ENCODE peak calls at places on chromosome 13, in six cellular contexts. One of them, this sample, is unnamed.

GRCh38 chr13:112567161-112567862 is 20.6 kb downstream of the TUBGCP3 start:
- DNase-seq in HS-5: no peak
- DNase-seq in AG04449: no peak
- DNase-seq in COLO829: no peak
- DNase-seq in iPS DF 6.9: no peak
- DNase-seq in sigmoid colon: no peak
- DNase-seq in this sample: no peak

GRCh38 chr13:110230661-110231347 is 76.2 kb downstream of the COL4A1 start:
- DNase-seq in AG04449: no peak
- DNase-seq in COLO829: no peak
- DNase-seq in iPS DF 6.9: no peak
- DNase-seq in sigmoid colon: peak; percentile 61
- DNase-seq in HS-5: no peak
- DNase-seq in this sample: no peak

GRCh38 chr13:27189192-27189591 is 17.6 kb upstream of the USP12 start:
- DNase-seq in AG04449: no peak
- DNase-seq in COLO829: no peak
- DNase-seq in sigmoid colon: no peak
- DNase-seq in iPS DF 6.9: no peak
- DNase-seq in HS-5: no peak
- DNase-seq in this sample: no peak

GRCh38 chr13:46178143-46178542 is 3.8 kb downstream of the LCP1 start:
- DNase-seq in AG04449: no peak
- DNase-seq in iPS DF 6.9: no peak
- DNase-seq in HS-5: no peak
- DNase-seq in COLO829: no peak
- DNase-seq in sigmoid colon: no peak
- DNase-seq in this sample: no peak

GRCh38 chr13:21079206-21079605 is 17.8 kb upstream of the LATS2 start:
- DNase-seq in iPS DF 6.9: no peak
- DNase-seq in AG04449: no peak
- DNase-seq in sigmoid colon: no peak
- DNase-seq in COLO829: no peak
- DNase-seq in HS-5: no peak
- DNase-seq in this sample: no peak

GRCh38 chr13:20943519-20944012 is 41.0 kb upstream of the XPO4 start:
- DNase-seq in iPS DF 6.9: peak; percentile 57
- DNase-seq in AG04449: peak; percentile 90
- DNase-seq in HS-5: peak; percentile 73
- DNase-seq in sigmoid colon: peak; percentile 95
- DNase-seq in COLO829: peak; percentile 84
- DNase-seq in this sample: peak; percentile 90

GRCh38 chr13:112181336-112182051 is 114.5 kb downstream of the SOX1 start:
- DNase-seq in HS-5: no peak
- DNase-seq in iPS DF 6.9: no peak
- DNase-seq in sigmoid colon: no peak
- DNase-seq in COLO829: no peak
- DNase-seq in AG04449: no peak
- DNase-seq in this sample: no peak

GRCh38 chr13:95298971-95299627 is 2.2 kb downstream of the ABCC4 start:
- DNase-seq in iPS DF 6.9: no peak
- DNase-seq in HS-5: no peak
- DNase-seq in AG04449: no peak
- DNase-seq in COLO829: no peak
- DNase-seq in sigmoid colon: no peak
- DNase-seq in this sample: no peak

GRCh38 chr13:59834801-59835200 is 328.9 kb downstream of the DIAPH3 start:
- DNase-seq in iPS DF 6.9: no peak
- DNase-seq in AG04449: peak; percentile 37
- DNase-seq in HS-5: no peak
- DNase-seq in COLO829: no peak
- DNase-seq in sigmoid colon: no peak
- DNase-seq in this sample: no peak

GRCh38 chr13:73326215-73326558 is 267.4 kb downstream of the KLF5 start:
- DNase-seq in iPS DF 6.9: no peak
- DNase-seq in sigmoid colon: no peak
- DNase-seq in COLO829: no peak
- DNase-seq in HS-5: no peak
- DNase-seq in AG04449: no peak
- DNase-seq in this sample: no peak

GRCh38 chr13:101098873-101099272 is 317.4 kb downstream of the NALCN start:
- DNase-seq in HS-5: no peak
- DNase-seq in COLO829: no peak
- DNase-seq in sigmoid colon: no peak
- DNase-seq in iPS DF 6.9: no peak
- DNase-seq in AG04449: no peak
- DNase-seq in this sample: no peak

GRCh38 chr13:114104626-114105350 is 27.6 kb downstream of the RASA3 start:
- DNase-seq in AG04449: no peak
- DNase-seq in sigmoid colon: peak; percentile 64
- DNase-seq in COLO829: no peak
- DNase-seq in iPS DF 6.9: no peak
- DNase-seq in HS-5: no peak
- DNase-seq in this sample: peak; percentile 54

GRCh38 chr13:90302113-90302512 is 1045.4 kb upstream of the MIR17HG start:
- DNase-seq in COLO829: peak; percentile 62
- DNase-seq in HS-5: no peak
- DNase-seq in iPS DF 6.9: no peak
- DNase-seq in AG04449: no peak
- DNase-seq in sigmoid colon: no peak
- DNase-seq in this sample: no peak

GRCh38 chr13:108214511-108215383 is 589 bp downstream of the LIG4 start:
- DNase-seq in HS-5: no peak
- DNase-seq in COLO829: no peak
- DNase-seq in iPS DF 6.9: no peak
- DNase-seq in sigmoid colon: peak; percentile 68
- DNase-seq in AG04449: no peak
- DNase-seq in this sample: no peak

GRCh38 chr13:54196684-54197083 is 1168.1 kb downstream of the OLFM4 start:
- DNase-seq in HS-5: no peak
- DNase-seq in AG04449: no peak
- DNase-seq in iPS DF 6.9: no peak
- DNase-seq in sigmoid colon: no peak
- DNase-seq in COLO829: no peak
- DNase-seq in this sample: no peak

GRCh38 chr13:76331948-76332712 is 554.1 kb downstream of the KCTD12 start:
- DNase-seq in COLO829: no peak
- DNase-seq in sigmoid colon: no peak
- DNase-seq in HS-5: no peak
- DNase-seq in iPS DF 6.9: no peak
- DNase-seq in AG04449: no peak
- DNase-seq in this sample: no peak

GRCh38 chr13:68588623-68589022 is 1358.5 kb upstream of the PCDH9 start:
- DNase-seq in AG04449: no peak
- DNase-seq in COLO829: no peak
- DNase-seq in HS-5: no peak
- DNase-seq in iPS DF 6.9: no peak
- DNase-seq in sigmoid colon: no peak
- DNase-seq in this sample: no peak

GRCh38 chr13:39072842-39073241 is 34.6 kb downstream of the NHLRC3 start:
- DNase-seq in AG04449: no peak
- DNase-seq in COLO829: no peak
- DNase-seq in iPS DF 6.9: no peak
- DNase-seq in HS-5: no peak
- DNase-seq in sigmoid colon: no peak
- DNase-seq in this sample: no peak

GRCh38 chr13:30373727-30374126 is 48.6 kb upstream of the UBE2L5 start:
- DNase-seq in iPS DF 6.9: no peak
- DNase-seq in COLO829: no peak
- DNase-seq in sigmoid colon: no peak
- DNase-seq in HS-5: no peak
- DNase-seq in AG04449: no peak
- DNase-seq in this sample: no peak

GRCh38 chr13:110561335-110562033 is at the start of gene RAB20:
- DNase-seq in iPS DF 6.9: no peak
- DNase-seq in AG04449: no peak
- DNase-seq in sigmoid colon: peak; percentile 95
- DNase-seq in HS-5: peak; percentile 15
- DNase-seq in COLO829: peak; percentile 54
- DNase-seq in this sample: peak; percentile 95

GRCh38 chr13:26529441-26529840 is 28.0 kb upstream of the WASF3 start:
- DNase-seq in AG04449: peak; percentile 1
- DNase-seq in COLO829: peak; percentile 35
- DNase-seq in sigmoid colon: no peak
- DNase-seq in iPS DF 6.9: peak; percentile 33
- DNase-seq in HS-5: peak; percentile 2
- DNase-seq in this sample: no peak

GRCh38 chr13:32535748-32536147 is 2.8 kb downstream of the N4BP2L2 start:
- DNase-seq in iPS DF 6.9: no peak
- DNase-seq in sigmoid colon: no peak
- DNase-seq in AG04449: no peak
- DNase-seq in COLO829: no peak
- DNase-seq in HS-5: no peak
- DNase-seq in this sample: no peak

GRCh38 chr13:39836038-39836437 is 180.6 kb downstream of the COG6 start:
- DNase-seq in iPS DF 6.9: no peak
- DNase-seq in sigmoid colon: no peak
- DNase-seq in COLO829: no peak
- DNase-seq in HS-5: no peak
- DNase-seq in AG04449: no peak
- DNase-seq in this sample: no peak

GRCh38 chr13:111178417-111178816 is 63.3 kb downstream of the ARHGEF7 start:
- DNase-seq in iPS DF 6.9: no peak
- DNase-seq in AG04449: no peak
- DNase-seq in HS-5: no peak
- DNase-seq in COLO829: no peak
- DNase-seq in sigmoid colon: no peak
- DNase-seq in this sample: no peak

GRCh38 chr13:31172001-31172400 is 10.3 kb upstream of the HSPH1 start:
- DNase-seq in COLO829: no peak
- DNase-seq in iPS DF 6.9: no peak
- DNase-seq in AG04449: no peak
- DNase-seq in HS-5: no peak
- DNase-seq in sigmoid colon: no peak
- DNase-seq in this sample: no peak

GRCh38 chr13:110466261-110466660 is 95.3 kb downstream of the RAB20 start:
- DNase-seq in sigmoid colon: no peak
- DNase-seq in AG04449: no peak
- DNase-seq in HS-5: no peak
- DNase-seq in COLO829: no peak
- DNase-seq in iPS DF 6.9: no peak
- DNase-seq in this sample: no peak

GRCh38 chr13:43661321-43661720 is 125.5 kb downstream of the ENOX1 start:
- DNase-seq in COLO829: peak; percentile 32
- DNase-seq in iPS DF 6.9: no peak
- DNase-seq in HS-5: no peak
- DNase-seq in AG04449: no peak
- DNase-seq in sigmoid colon: no peak
- DNase-seq in this sample: no peak

GRCh38 chr13:59970847-59971246 is 192.9 kb downstream of the DIAPH3 start:
- DNase-seq in sigmoid colon: no peak
- DNase-seq in COLO829: no peak
- DNase-seq in iPS DF 6.9: no peak
- DNase-seq in HS-5: no peak
- DNase-seq in AG04449: no peak
- DNase-seq in this sample: no peak

This sample was measured in cardiac septum.